ENCODE peak calls at places on chromosomes 7 and 10, in six cellular contexts. One of them, this sample, is unnamed. For H3K36me3, the result is how much of the 10 kb centered on the place peaks cover.

GRCh38 chr10:119396008-119396708 is 146.4 kb downstream of the RGS10 start:
- DNase-seq in lower lobe of right lung: no peak
- DNase-seq in Peyer's patch: no peak
- DNase-seq in transverse colon: no peak
- DNase-seq in mucosa of descending colon: peak
- DNase-seq in A673: no peak
- DNase-seq in this sample: no peak

GRCh38 chr10:84348860-84349259 is 20.5 kb downstream of the CCSER2 start:
- DNase-seq in lower lobe of right lung: no peak
- DNase-seq in Peyer's patch: no peak
- DNase-seq in transverse colon: no peak
- DNase-seq in mucosa of descending colon: no peak
- DNase-seq in A673: no peak
- DNase-seq in this sample: no peak

GRCh38 chr7:129780257-129781127 is 169.0 kb downstream of the NRF1 start:
- DNase-seq in lower lobe of right lung: peak
- DNase-seq in Peyer's patch: peak
- DNase-seq in transverse colon: peak
- DNase-seq in mucosa of descending colon: peak
- DNase-seq in A673: peak
- DNase-seq in this sample: peak

GRCh38 chr7:20083781-20084180 is 133.4 kb downstream of the MACC1 start:
- DNase-seq in lower lobe of right lung: no peak
- DNase-seq in Peyer's patch: no peak
- DNase-seq in transverse colon: no peak
- DNase-seq in mucosa of descending colon: no peak
- DNase-seq in A673: no peak
- DNase-seq in this sample: peak

GRCh38 chr7:90625562-90625961 is 29.4 kb downstream of the CDK14 start:
- DNase-seq in lower lobe of right lung: no peak
- DNase-seq in Peyer's patch: no peak
- DNase-seq in transverse colon: peak
- DNase-seq in mucosa of descending colon: no peak
- DNase-seq in A673: peak
- DNase-seq in this sample: peak

GRCh38 chr10:124476043-124476725 is 14.6 kb downstream of the LHPP start:
- DNase-seq in lower lobe of right lung: no peak
- DNase-seq in Peyer's patch: peak
- DNase-seq in transverse colon: no peak
- DNase-seq in mucosa of descending colon: no peak
- DNase-seq in A673: no peak
- DNase-seq in this sample: peak

GRCh38 chr7:5354460-5355279 is 69.0 kb downstream of the TNRC18 start:
- DNase-seq in lower lobe of right lung: no peak
- DNase-seq in Peyer's patch: peak
- DNase-seq in transverse colon: peak
- DNase-seq in mucosa of descending colon: peak
- DNase-seq in A673: no peak
- DNase-seq in this sample: peak

GRCh38 chr7:87218941-87219544 is 489 bp downstream of the TMEM243 start:
- DNase-seq in lower lobe of right lung: peak
- DNase-seq in Peyer's patch: peak
- DNase-seq in transverse colon: peak
- DNase-seq in mucosa of descending colon: peak
- DNase-seq in A673: peak
- DNase-seq in this sample: no peak

GRCh38 chr10:127441350-127442219 is 107.5 kb upstream of the NPS start:
- DNase-seq in lower lobe of right lung: no peak
- DNase-seq in Peyer's patch: no peak
- DNase-seq in transverse colon: peak
- DNase-seq in mucosa of descending colon: no peak
- DNase-seq in A673: no peak
- DNase-seq in this sample: no peak

GRCh38 chr7:24741691-24742639 is 15.3 kb downstream of the GSDME start:
- DNase-seq in lower lobe of right lung: no peak
- DNase-seq in Peyer's patch: peak
- DNase-seq in transverse colon: no peak
- DNase-seq in mucosa of descending colon: no peak
- DNase-seq in A673: no peak
- DNase-seq in this sample: peak

GRCh38 chr10:103693070-103693811 is 162.1 kb downstream of the SH3PXD2A start:
- DNase-seq in lower lobe of right lung: no peak
- DNase-seq in Peyer's patch: no peak
- DNase-seq in transverse colon: peak
- DNase-seq in mucosa of descending colon: no peak
- DNase-seq in A673: no peak
- DNase-seq in this sample: no peak

GRCh38 chr7:2247141-2247985 is 5.3 kb downstream of the NUDT1 start:
- DNase-seq in lower lobe of right lung: no peak
- DNase-seq in Peyer's patch: no peak
- DNase-seq in transverse colon: no peak
- DNase-seq in mucosa of descending colon: no peak
- DNase-seq in A673: peak
- DNase-seq in this sample: no peak

GRCh38 chr7:74612015-74612829 is 45.3 kb upstream of the GTF2I start:
- DNase-seq in lower lobe of right lung: peak
- DNase-seq in Peyer's patch: no peak
- DNase-seq in transverse colon: no peak
- DNase-seq in mucosa of descending colon: no peak
- DNase-seq in A673: peak
- DNase-seq in this sample: no peak

GRCh38 chr10:16717617-16718395 is 99.4 kb downstream of the RSU1 start:
- DNase-seq in lower lobe of right lung: no peak
- DNase-seq in Peyer's patch: no peak
- DNase-seq in transverse colon: no peak
- DNase-seq in mucosa of descending colon: no peak
- DNase-seq in A673: no peak
- DNase-seq in this sample: no peak

GRCh38 chr7:150941983-150942590 is 36.0 kb downstream of the KCNH2 start:
- DNase-seq in lower lobe of right lung: peak
- DNase-seq in Peyer's patch: peak
- DNase-seq in transverse colon: peak
- DNase-seq in mucosa of descending colon: peak
- DNase-seq in A673: no peak
- DNase-seq in this sample: no peak

GRCh38 chr7:24819916-24820689 is 62.8 kb upstream of the GSDME start:
- DNase-seq in lower lobe of right lung: peak
- DNase-seq in Peyer's patch: peak
- DNase-seq in transverse colon: peak
- DNase-seq in mucosa of descending colon: peak
- DNase-seq in A673: peak
- DNase-seq in this sample: peak

GRCh38 chr7:99422091-99422624 is 13.4 kb downstream of the BUD31 start:
- DNase-seq in lower lobe of right lung: no peak
- DNase-seq in Peyer's patch: no peak
- DNase-seq in transverse colon: no peak
- DNase-seq in mucosa of descending colon: no peak
- DNase-seq in A673: no peak
- DNase-seq in this sample: no peak

GRCh38 chr7:99424932-99425730 is 13.5 kb downstream of the PTCD1 start:
- DNase-seq in lower lobe of right lung: no peak
- DNase-seq in Peyer's patch: no peak
- DNase-seq in transverse colon: no peak
- DNase-seq in mucosa of descending colon: no peak
- DNase-seq in A673: no peak
- DNase-seq in this sample: no peak

GRCh38 chr7:99420213-99420612 is 11.4 kb downstream of the BUD31 start:
- DNase-seq in lower lobe of right lung: no peak
- DNase-seq in Peyer's patch: no peak
- DNase-seq in transverse colon: no peak
- DNase-seq in mucosa of descending colon: no peak
- DNase-seq in A673: no peak
- DNase-seq in this sample: no peak

GRCh38 chr7:99419323-99420021 is 10.7 kb downstream of the BUD31 start:
- DNase-seq in lower lobe of right lung: no peak
- DNase-seq in Peyer's patch: no peak
- DNase-seq in transverse colon: no peak
- DNase-seq in mucosa of descending colon: no peak
- DNase-seq in A673: no peak
- DNase-seq in this sample: no peak

GRCh38 chr7:99422625-99423024 is 13.9 kb downstream of the BUD31 start:
- DNase-seq in lower lobe of right lung: no peak
- DNase-seq in Peyer's patch: no peak
- DNase-seq in transverse colon: no peak
- DNase-seq in mucosa of descending colon: no peak
- DNase-seq in A673: no peak
- DNase-seq in this sample: no peak
- H3K36me3 ChIP-seq in lower lobe of right lung: half or more
- H3K36me3 ChIP-seq in Peyer's patch: under half
- H3K36me3 ChIP-seq in transverse colon: under half
- H3K36me3 ChIP-seq in mucosa of descending colon: under half
- H3K36me3 ChIP-seq in A673: half or more
- H3K36me3 ChIP-seq in this sample: under half

GRCh38 chr10:18238875-18239485 is 98.8 kb downstream of the CACNB2 start:
- DNase-seq in lower lobe of right lung: no peak
- DNase-seq in Peyer's patch: no peak
- DNase-seq in transverse colon: no peak
- DNase-seq in mucosa of descending colon: no peak
- DNase-seq in A673: peak
- DNase-seq in this sample: peak
- TF ChIP-seq CTCF in lower lobe of right lung: peak
- TF ChIP-seq CTCF in Peyer's patch: peak
- TF ChIP-seq CTCF in transverse colon: peak
- TF ChIP-seq CTCF in mucosa of descending colon: peak
- TF ChIP-seq CTCF in A673: peak
- TF ChIP-seq CTCF in this sample: peak

GRCh38 chr7:50372921-50373320 is 68.4 kb downstream of the IKZF1 start:
- DNase-seq in lower lobe of right lung: no peak
- DNase-seq in Peyer's patch: no peak
- DNase-seq in transverse colon: no peak
- DNase-seq in mucosa of descending colon: no peak
- DNase-seq in A673: no peak
- DNase-seq in this sample: no peak
- H3K36me3 ChIP-seq in lower lobe of right lung: under half
- H3K36me3 ChIP-seq in Peyer's patch: under half
- H3K36me3 ChIP-seq in transverse colon: under half
- H3K36me3 ChIP-seq in mucosa of descending colon: under half
- H3K36me3 ChIP-seq in A673: under half
- H3K36me3 ChIP-seq in this sample: under half

GRCh38 chr10:110872145-110872983 is 636 bp downstream of the PDCD4 start:
- DNase-seq in lower lobe of right lung: peak
- DNase-seq in Peyer's patch: peak
- DNase-seq in transverse colon: peak
- DNase-seq in mucosa of descending colon: peak
- DNase-seq in A673: peak
- DNase-seq in this sample: peak
- TF ChIP-seq CTCF in lower lobe of right lung: peak
- TF ChIP-seq CTCF in Peyer's patch: no peak
- TF ChIP-seq CTCF in transverse colon: no peak
- TF ChIP-seq CTCF in mucosa of descending colon: no peak
- TF ChIP-seq CTCF in A673: peak
- TF ChIP-seq CTCF in this sample: peak

This sample was measured in Caco-2.